ENCODE peak calls at places on chromosomes 2 and 18, in nine cellular contexts. I is fibroblast of gingiva, P is NCI-H774, E is G401, U is NB4, D is T-helper 9 cell, Y is choroid plexus epithelial cell, Z is iPS DF 19.7, H is GDM1. G is an unnamed sample.

GRCh38 chr2:174663572-174663971 is 66.0 kb upstream of the WIPF1 start:
- DNase-seq in D (no peak), H (peak), E (no peak), U (no peak), Y (no peak), P (no peak), I (peak), Z (no peak), G (no peak)

GRCh38 chr2:209556354-209556961 is 132.6 kb downstream of the MAP2 start:
- DNase-seq in D (no peak), P (no peak), U (peak), H (no peak), Z (no peak), Y (peak), E (peak), I (peak), G (no peak)

GRCh38 chr2:219570924-219571310 is 422 bp downstream of the OBSL1 start:
- DNase-seq in H (no peak), U (peak), P (no peak), Y (peak), Z (no peak), E (peak), D (no peak), I (peak), G (no peak)

GRCh38 chr2:229173810-229174359 is 97.2 kb downstream of the PID1 start:
- DNase-seq in I (no peak), Y (peak), P (no peak), E (no peak), Z (no peak), H (no peak), U (no peak), D (no peak), G (no peak)

GRCh38 chr2:216426938-216427337 is 14.7 kb downstream of the SMARCAL1 start:
- DNase-seq in I (peak), U (no peak), D (no peak), Z (no peak), Y (peak), H (no peak), P (no peak), E (no peak), G (no peak)

GRCh38 chr18:11947214-11948119 is 33.8 kb upstream of the IMPA2 start:
- DNase-seq in D (peak), H (peak), Y (peak), E (peak), Z (peak), I (peak), P (no peak), U (peak), G (peak)

GRCh38 chr2:56130463-56131070 is 53.2 kb upstream of the CCDC85A start:
- DNase-seq in Z (no peak), D (no peak), P (no peak), E (peak), H (peak), Y (peak), U (peak), I (peak), G (no peak)

GRCh38 chr2:45813003-45813601 is 161.6 kb downstream of the PRKCE start:
- DNase-seq in Y (no peak), H (no peak), E (peak), U (no peak), I (no peak), P (no peak), D (no peak), Z (no peak), G (no peak)

GRCh38 chr2:30486655-30487054 is 39.6 kb downstream of the LCLAT1 start:
- DNase-seq in H (no peak), E (no peak), Z (no peak), D (no peak), U (no peak), I (no peak), Y (no peak), P (no peak), G (no peak)

GRCh38 chr18:36153203-36153602 is 23.5 kb downstream of the ELP2 start:
- DNase-seq in Z (no peak), U (no peak), E (no peak), D (no peak), Y (peak), H (no peak), P (no peak), I (peak), G (no peak)

GRCh38 chr18:45755936-45756335 is 32.0 kb downstream of the SLC14A1 start:
- DNase-seq in D (no peak), P (peak), Y (peak), Z (no peak), I (peak), E (peak), H (no peak), U (no peak), G (no peak)

GRCh38 chr2:69163109-69163508 is 150.1 kb downstream of the ANTXR1 start:
- DNase-seq in I (peak), D (no peak), Y (peak), H (peak), Z (peak), E (peak), U (peak), P (no peak), G (no peak)